ENCODE peak calls at places on chromosomes 7 and 10, in eight cellular contexts. J is right atrium auricular region, N is cardiac fibroblast, E is cardiac muscle cell, V is dorsolateral prefrontal cortex, Y is epithelial cell of esophagus, W is mesendoderm, R is ovary. C is an unnamed sample.

GRCh38 chr7:39248693-39249090 is 271.0 kb downstream of the POU6F2 start:
- DNase-seq in J (no peak), N (no peak), E (no peak), V (no peak), Y (no peak), W (peak; percentile 67), R (no peak), C (no peak)

GRCh38 chr10:84241185-84241790 is at the start of gene LRIT1:
- DNase-seq in J (no peak), N (no peak), E (no peak), V (no peak), Y (no peak), W (no peak), R (no peak), C (no peak)

GRCh38 chr7:39341083-39341482 is 225.1 kb upstream of the YAE1 start:
- DNase-seq in J (no peak), N (no peak), E (no peak), V (no peak), Y (no peak), W (no peak), R (no peak), C (no peak)

GRCh38 chr7:41247128-41247865 is 455.6 kb downstream of the INHBA start:
- DNase-seq in J (no peak), N (no peak), E (no peak), V (no peak), Y (peak; percentile 71), W (no peak), R (no peak), C (no peak)

GRCh38 chr7:6392712-6393666 is 54.8 kb downstream of the DAGLB start:
- DNase-seq in J (peak; percentile 95), N (peak; percentile 88), E (peak; percentile 85), V (no peak), Y (peak; percentile 82), W (peak; percentile 60), R (no peak), C (peak; percentile 96)

GRCh38 chr7:102872460-102872859 is 40.3 kb upstream of the LRRC17 start:
- DNase-seq in J (no peak), N (peak; percentile 84), E (peak; percentile 88), V (no peak), Y (peak; percentile 88), W (no peak), R (no peak), C (peak; percentile 96)

GRCh38 chr10:92419740-92420553 is 129.0 kb downstream of the MARCHF5 start:
- DNase-seq in J (peak; percentile 70), N (peak; percentile 66), E (peak; percentile 63), V (no peak), Y (peak; percentile 29), W (peak; percentile 67), R (peak; percentile 58), C (peak; percentile 40)

GRCh38 chr10:77247076-77247561 is 390.5 kb downstream of the KCNMA1 start:
- DNase-seq in J (no peak), N (peak; percentile 86), E (peak; percentile 91), V (no peak), Y (peak; percentile 14), W (peak; percentile 93), R (no peak), C (peak; percentile 67)

GRCh38 chr10:43177588-43177987 is 39.3 kb downstream of the CSGALNACT2 start:
- DNase-seq in J (no peak), N (peak; percentile 34), E (peak; percentile 13), V (no peak), Y (no peak), W (no peak), R (no peak), C (peak; percentile 31)

GRCh38 chr7:28330384-28331070 is 81.8 kb upstream of the CREB5 start:
- DNase-seq in J (no peak), N (peak; percentile 10), E (no peak), V (no peak), Y (no peak), W (no peak), R (no peak), C (peak; percentile 62)

GRCh38 chr10:6669269-6669859 is 89.3 kb upstream of the PRKCQ start:
- DNase-seq in J (no peak), N (peak; percentile 79), E (peak; percentile 73), V (no peak), Y (peak; percentile 70), W (peak; percentile 53), R (no peak), C (peak; percentile 73)

GRCh38 chr7:149422914-149423285 is 38.0 kb downstream of the ZNF777 start:
- DNase-seq in J (no peak), N (no peak), E (no peak), V (peak; percentile 15), Y (no peak), W (no peak), R (peak; percentile 33), C (no peak)

GRCh38 chr10:3469639-3470020 is 297.0 kb upstream of the PITRM1 start:
- DNase-seq in J (no peak), N (peak; percentile 59), E (peak; percentile 53), V (no peak), Y (peak; percentile 64), W (no peak), R (no peak), C (peak; percentile 94)

GRCh38 chr10:77118603-77119282 is 518.9 kb downstream of the KCNMA1 start:
- DNase-seq in J (no peak), N (no peak), E (no peak), V (no peak), Y (no peak), W (no peak), R (no peak), C (no peak)

GRCh38 chr7:1857487-1858425 is 187.7 kb downstream of the ELFN1 start:
- DNase-seq in J (no peak), N (no peak), E (no peak), V (no peak), Y (no peak), W (no peak), R (no peak), C (no peak)

GRCh38 chr10:75430000-75430763 is 1.2 kb upstream of the LRMDA start:
- DNase-seq in J (no peak), N (peak; percentile 26), E (peak; percentile 56), V (no peak), Y (peak; percentile 91), W (peak; percentile 90), R (peak; percentile 46), C (no peak)

GRCh38 chr10:7625836-7626235 is 40.9 kb downstream of the ITIH5 start:
- DNase-seq in J (no peak), N (peak; percentile 13), E (peak; percentile 73), V (no peak), Y (no peak), W (no peak), R (no peak), C (peak; percentile 83)

GRCh38 chr7:41705109-41705871 is 2.4 kb upstream of the INHBA start:
- DNase-seq in J (peak; percentile 85), N (peak; percentile 92), E (peak; percentile 94), V (peak; percentile 39), Y (peak; percentile 87), W (peak; percentile 92), R (peak; percentile 86), C (peak; percentile 88)

GRCh38 chr10:79349072-79349491 is 1.8 kb downstream of the PPIF start:
- DNase-seq in J (peak; percentile 53), N (no peak), E (no peak), V (no peak), Y (no peak), W (no peak), R (no peak), C (no peak)

GRCh38 chr10:76432274-76433012 is 1001.0 kb downstream of the LRMDA start:
- DNase-seq in J (peak; percentile 83), N (peak; percentile 81), E (peak; percentile 85), V (no peak), Y (peak; percentile 73), W (peak; percentile 95), R (no peak), C (peak; percentile 89)

GRCh38 chr7:125547505-125547904 is 617.9 kb upstream of the POT1 start:
- DNase-seq in J (no peak), N (no peak), E (no peak), V (no peak), Y (no peak), W (peak; percentile 6), R (no peak), C (no peak)

DNA sequence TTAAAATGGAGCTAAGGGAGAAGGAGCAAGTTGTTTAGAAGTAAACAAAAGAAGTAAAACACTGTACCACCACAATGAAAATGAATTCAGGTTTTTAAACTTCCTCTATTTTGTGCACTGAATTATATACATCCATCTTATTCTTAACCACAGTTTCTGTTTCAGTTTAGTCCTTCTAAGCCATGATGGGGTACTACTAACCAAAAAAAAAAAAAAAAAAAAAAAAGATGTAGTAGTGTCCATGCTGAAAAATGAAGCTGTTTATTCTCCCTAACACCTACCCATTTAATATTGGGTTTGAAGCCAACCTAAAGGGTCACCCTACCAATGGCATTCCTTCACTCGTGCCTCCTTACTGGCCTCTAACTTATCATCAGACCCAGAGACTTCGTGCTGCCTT is 3.4 kb upstream of the BMPR1A start:
- DNase-seq in J (no peak), N (no peak), E (no peak), V (no peak), Y (no peak), W (no peak), R (no peak), C (no peak)
- H3K4me3 ChIP-seq in J (no peak overlapping the region), N (no peak overlapping the region), E (no peak overlapping the region), V (no peak overlapping the region), Y (no peak overlapping the region), W (no peak overlapping the region), R (no peak overlapping the region), C (no peak overlapping the region)

DNA sequence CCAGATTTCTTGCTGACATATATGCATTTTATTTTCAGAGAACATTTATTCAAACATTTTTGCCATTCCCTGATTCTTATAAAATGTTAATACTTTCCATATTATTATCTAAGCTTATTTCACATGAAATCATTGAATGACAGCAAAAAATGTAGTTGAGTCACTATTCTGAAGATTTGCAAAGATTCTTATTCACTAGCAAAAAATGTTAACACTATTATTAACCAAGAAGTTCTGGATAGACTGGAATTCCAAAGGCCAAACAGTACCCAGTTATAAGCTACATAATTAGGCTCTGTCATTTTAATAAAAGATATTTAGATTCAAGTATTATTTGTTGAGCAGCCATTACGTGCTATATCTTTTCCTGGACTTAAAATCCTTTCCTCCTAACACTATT is 4.3 kb downstream of the GSTO2 start:
- DNase-seq in J (no peak), N (no peak), E (no peak), V (no peak), Y (peak; percentile 6), W (no peak), R (no peak), C (no peak)
- H3K4me3 ChIP-seq in J (no peak overlapping the region), N (no peak overlapping the region), E (no peak overlapping the region), V (no peak overlapping the region), Y (no peak overlapping the region), W (no peak overlapping the region), R (no peak overlapping the region), C (no peak overlapping the region)

DNA sequence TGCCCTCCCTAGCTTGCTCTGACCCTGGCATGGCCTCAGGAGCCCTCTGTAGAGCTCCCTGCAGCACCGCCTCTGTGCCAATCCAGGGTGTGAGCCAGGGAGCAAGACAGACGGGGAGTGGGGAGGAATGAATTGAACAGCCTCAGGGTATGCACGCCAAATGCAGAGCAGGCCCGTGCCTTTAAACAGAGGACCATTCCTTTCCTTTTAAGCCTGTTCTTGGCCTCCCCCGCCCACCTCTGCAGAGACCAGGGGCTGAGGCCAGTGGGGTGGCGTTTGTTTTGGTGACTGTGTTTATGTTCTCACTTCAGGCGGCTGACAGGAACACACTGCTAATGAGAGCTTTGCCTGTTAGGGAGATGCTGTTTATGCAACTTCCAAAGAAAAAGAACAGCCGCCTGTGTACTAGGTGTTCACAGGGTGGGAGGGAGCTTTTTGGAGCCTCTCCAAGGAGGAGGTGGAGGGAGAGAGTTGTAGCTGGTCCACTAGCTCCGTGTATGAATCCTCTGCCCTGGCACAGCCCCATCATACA is 528.1 kb upstream of the DPP6 start:
- DNase-seq in J (no peak), N (no peak), E (no peak), V (peak; percentile 94), Y (no peak), W (peak; percentile 66), R (no peak), C (no peak)
- H3K4me3 ChIP-seq in J (no peak overlapping the region), N (no peak overlapping the region), E (no peak overlapping the region), V (no peak overlapping the region), Y (no peak overlapping the region), W (no peak overlapping the region), R (no peak overlapping the region), C (no peak overlapping the region)

GRCh38 chr7:99379043-99379577 is 4.6 kb downstream of the ARPC1B start:
- DNase-seq in J (peak; percentile 86), N (peak; percentile 96), E (peak; percentile 94), V (no peak), Y (peak; percentile 93), W (peak; percentile 54), R (no peak), C (peak; percentile 98)
- H3K4me3 ChIP-seq in J (peak overlapping the region; percentile 24), N (peak overlapping the region; percentile 3), E (no peak overlapping the region), V (peak overlapping the region; percentile 36), Y (no peak overlapping the region), W (no peak overlapping the region), R (no peak overlapping the region), C (peak overlapping the region; percentile 27)

C was measured in fibroblast of mammary gland.